ENCODE peak calls at places on chromosomes 6 and 20, in five cellular contexts. One of them, this sample, is unnamed.

GRCh38 chr20:38243617-38244016 is 16.9 kb downstream of the KIAA1755 start:
- DNase-seq in MV-4-11: peak
- DNase-seq in AG09319: no peak
- DNase-seq in GOT3: no peak
- DNase-seq in globus pallidus: no peak
- DNase-seq in this sample: no peak

GRCh38 chr20:32574296-32575226 is 10.6 kb downstream of the NOL4L start:
- DNase-seq in MV-4-11: peak
- DNase-seq in AG09319: peak
- DNase-seq in GOT3: no peak
- DNase-seq in globus pallidus: no peak
- DNase-seq in this sample: no peak

GRCh38 chr6:81557811-81558210 is 194.7 kb downstream of the TENT5A start:
- DNase-seq in MV-4-11: no peak
- DNase-seq in AG09319: no peak
- DNase-seq in GOT3: no peak
- DNase-seq in globus pallidus: no peak
- DNase-seq in this sample: no peak

GRCh38 chr20:58875541-58876134 is 23.1 kb downstream of the GNAS start:
- DNase-seq in MV-4-11: no peak
- DNase-seq in AG09319: no peak
- DNase-seq in GOT3: no peak
- DNase-seq in globus pallidus: no peak
- DNase-seq in this sample: no peak

GRCh38 chr20:47020231-47020630 is 125.6 kb downstream of the EYA2 start:
- DNase-seq in MV-4-11: no peak
- DNase-seq in AG09319: no peak
- DNase-seq in GOT3: no peak
- DNase-seq in globus pallidus: no peak
- DNase-seq in this sample: no peak

GRCh38 chr20:47686545-47686944 is 98.7 kb downstream of the SULF2 start:
- DNase-seq in MV-4-11: no peak
- DNase-seq in AG09319: no peak
- DNase-seq in GOT3: peak
- DNase-seq in globus pallidus: no peak
- DNase-seq in this sample: no peak

GRCh38 chr20:46978871-46979536 is 84.4 kb downstream of the EYA2 start:
- DNase-seq in MV-4-11: no peak
- DNase-seq in AG09319: no peak
- DNase-seq in GOT3: no peak
- DNase-seq in globus pallidus: no peak
- DNase-seq in this sample: no peak

GRCh38 chr6:12150812-12151432 is 138.8 kb downstream of the HIVEP1 start:
- DNase-seq in MV-4-11: peak
- DNase-seq in AG09319: no peak
- DNase-seq in GOT3: no peak
- DNase-seq in globus pallidus: peak
- DNase-seq in this sample: no peak

GRCh38 chr6:134123666-134124208 is 71.3 kb upstream of the SLC2A12 start:
- DNase-seq in MV-4-11: peak
- DNase-seq in AG09319: peak
- DNase-seq in GOT3: no peak
- DNase-seq in globus pallidus: peak
- DNase-seq in this sample: peak

GRCh38 chr20:42024653-42025052 is 406.5 kb upstream of the CHD6 start:
- DNase-seq in MV-4-11: peak
- DNase-seq in AG09319: no peak
- DNase-seq in GOT3: no peak
- DNase-seq in globus pallidus: no peak
- DNase-seq in this sample: no peak

GRCh38 chr6:105431226-105431625 is 28.3 kb upstream of the PREP start:
- DNase-seq in MV-4-11: peak
- DNase-seq in AG09319: no peak
- DNase-seq in GOT3: no peak
- DNase-seq in globus pallidus: peak
- DNase-seq in this sample: peak

GRCh38 chr6:150907385-150907784 is 41.9 kb downstream of the MTHFD1L start:
- DNase-seq in MV-4-11: no peak
- DNase-seq in AG09319: no peak
- DNase-seq in GOT3: no peak
- DNase-seq in globus pallidus: peak
- DNase-seq in this sample: no peak

GRCh38 chr6:5695260-5696245 is 311.2 kb downstream of the NRN1 start:
- DNase-seq in MV-4-11: peak
- DNase-seq in AG09319: peak
- DNase-seq in GOT3: no peak
- DNase-seq in globus pallidus: no peak
- DNase-seq in this sample: no peak

GRCh38 chr20:40218296-40218955 is 470.6 kb downstream of the MAFB start:
- DNase-seq in MV-4-11: no peak
- DNase-seq in AG09319: no peak
- DNase-seq in GOT3: no peak
- DNase-seq in globus pallidus: peak
- DNase-seq in this sample: no peak

GRCh38 chr20:9112541-9113515 is 43.9 kb downstream of the PLCB4 start:
- DNase-seq in MV-4-11: no peak
- DNase-seq in AG09319: no peak
- DNase-seq in GOT3: no peak
- DNase-seq in globus pallidus: no peak
- DNase-seq in this sample: no peak

GRCh38 chr6:137218473-137218916 is 690 bp downstream of the IFNGR1 start:
- DNase-seq in MV-4-11: peak
- DNase-seq in AG09319: no peak
- DNase-seq in GOT3: no peak
- DNase-seq in globus pallidus: peak
- DNase-seq in this sample: no peak

GRCh38 chr20:7301807-7302206 is 534.3 kb downstream of the BMP2 start:
- DNase-seq in MV-4-11: no peak
- DNase-seq in AG09319: no peak
- DNase-seq in GOT3: no peak
- DNase-seq in globus pallidus: no peak
- DNase-seq in this sample: no peak